ENCODE peak calls at places on chromosomes 13 and 19, in nine cellular contexts. V, Q, Z, S, U, C, P, N and K are unnamed samples.

GRCh38 chr19:38502410-38503143 is 69.1 kb downstream of the RYR1 start:
- DNase-seq in S (no peak), N (no peak), P (no peak), Q (no peak), C (no peak), U (no peak), Z (no peak), V (no peak), K (no peak)

GRCh38 chr13:107883561-107884175 is 331.7 kb downstream of the LIG4 start:
- DNase-seq in Q (no peak), C (peak; percentile 27), V (no peak), S (no peak), Z (no peak), U (no peak), N (no peak), P (peak; percentile 70), K (no peak)

GRCh38 chr13:102680842-102681725 is 13.8 kb downstream of the METTL21C start:
- DNase-seq in V (no peak), U (no peak), S (no peak), N (no peak), Z (peak; percentile 57), Q (no peak), C (no peak), P (no peak), K (no peak)

GRCh38 chr13:47598340-47598911 is 402.6 kb downstream of the SUCLA2 start:
- DNase-seq in S (no peak), C (peak; percentile 19), U (no peak), Q (no peak), N (no peak), P (peak; percentile 9), V (no peak), Z (no peak), K (no peak)

GRCh38 chr13:86201477-86201876 is 402.3 kb upstream of the SLITRK6 start:
- DNase-seq in U (no peak), C (no peak), V (no peak), S (no peak), P (no peak), N (no peak), Z (no peak), Q (no peak), K (no peak)

GRCh38 chr13:19633340-19634128 is at the start of gene MPHOSPH8:
- DNase-seq in S (peak; percentile 99), N (peak; percentile 88), C (peak; percentile 94), U (peak; percentile 95), P (peak; percentile 99), V (peak; percentile 79), Q (peak; percentile 94), Z (peak; percentile 98), K (peak; percentile 97)

GRCh38 chr19:2461751-2462634 is 5.2 kb upstream of the LMNB2 start:
- DNase-seq in P (peak; percentile 84), Z (no peak), S (no peak), C (peak; percentile 90), U (peak; percentile 57), Q (peak; percentile 63), N (peak; percentile 62), V (no peak), K (peak; percentile 85)

GRCh38 chr13:110450941-110451340 is 110.6 kb downstream of the RAB20 start:
- DNase-seq in U (no peak), N (no peak), Z (no peak), P (no peak), C (no peak), Q (no peak), S (no peak), V (no peak), K (no peak)

GRCh38 chr13:41827507-41828213 is 133.2 kb downstream of the VWA8 start:
- DNase-seq in C (peak; percentile 87), P (peak; percentile 77), N (no peak), Q (no peak), Z (peak; percentile 9), U (no peak), V (no peak), S (no peak), K (no peak)

GRCh38 chr19:42224940-42225717 is 5.0 kb downstream of the ZNF526 start:
- DNase-seq in N (no peak), U (no peak), V (no peak), S (no peak), Z (no peak), C (no peak), Q (no peak), P (no peak), K (no peak)

GRCh38 chr19:27972291-27973040 is 1240.5 kb downstream of the UQCRFS1 start:
- DNase-seq in Z (no peak), U (no peak), Q (no peak), C (no peak), N (no peak), P (peak; percentile 89), S (no peak), V (no peak), K (no peak)

GRCh38 chr19:5579286-5579685 is 11.5 kb upstream of the TINCR start:
- DNase-seq in U (no peak), Z (no peak), Q (no peak), P (no peak), N (no peak), S (no peak), C (no peak), V (no peak), K (no peak)

GRCh38 chr13:22050951-22051563 is 380.2 kb downstream of the FGF9 start:
- DNase-seq in C (no peak), Z (no peak), S (peak; percentile 87), U (no peak), Q (no peak), V (no peak), P (no peak), N (no peak), K (no peak)